ENCODE peak calls at places on chromosome 5, in six cellular contexts. I is fibroblast of lung, V is hepatocyte, P is neural progenitor cell, R is dorsolateral prefrontal cortex, B is AG04450. S is an unnamed sample.

GRCh38 chr5:102801375-102801774 is 46.3 kb downstream of the PAM start:
- DNase-seq in I (no peak), P (peak; percentile 29), B (no peak), R (no peak), V (no peak), S (no peak)

GRCh38 chr5:82222597-82223574 is 55.3 kb downstream of the RPS23 start:
- DNase-seq in V (no peak), B (no peak), R (no peak), P (no peak), I (no peak), S (peak; percentile 5)

GRCh38 chr5:125696762-125697161 is 726.4 kb upstream of the GRAMD2B start:
- DNase-seq in R (no peak), B (peak; percentile 60), I (peak; percentile 78), V (peak; percentile 19), P (no peak), S (peak; percentile 51)

GRCh38 chr5:124001216-124001615 is 489.2 kb downstream of the CSNK1G3 start:
- DNase-seq in P (peak; percentile 14), B (no peak), I (no peak), V (no peak), R (no peak), S (no peak)

GRCh38 chr5:38265546-38266179 is 7.3 kb downstream of the EGFLAM start:
- DNase-seq in P (peak; percentile 86), V (peak; percentile 82), R (peak; percentile 36), I (peak; percentile 58), B (peak; percentile 15), S (peak; percentile 40)

GRCh38 chr5:180111273-180111695 is 39.7 kb upstream of the RNF130 start:
- DNase-seq in I (no peak), B (no peak), R (peak; percentile 6), V (no peak), P (no peak), S (no peak)

GRCh38 chr5:135155616-135156214 is 121.7 kb upstream of the PITX1 start:
- DNase-seq in V (no peak), I (no peak), P (no peak), R (no peak), B (no peak), S (peak; percentile 21)

GRCh38 chr5:149886697-149887470 is 57.7 kb downstream of the PDE6A start:
- DNase-seq in V (no peak), R (no peak), P (no peak), B (peak; percentile 3), I (peak; percentile 48), S (no peak)

GRCh38 chr5:68932830-68933434 is 160.9 kb upstream of the SLC30A5 start:
- DNase-seq in R (no peak), B (no peak), V (no peak), P (peak; percentile 49), I (no peak), S (no peak)

GRCh38 chr5:171363846-171364245 is 23.8 kb upstream of the NPM1 start:
- DNase-seq in V (no peak), I (no peak), R (no peak), P (no peak), B (no peak), S (no peak)

GRCh38 chr5:145554399-145554798 is 280.7 kb downstream of the PRELID2 start:
- DNase-seq in R (no peak), P (no peak), I (peak; percentile 39), V (peak; percentile 8), B (no peak), S (peak; percentile 62)

GRCh38 chr5:100790170-100790665 is 112.9 kb downstream of the ST8SIA4 start:
- DNase-seq in P (peak; percentile 74), B (no peak), R (no peak), I (no peak), V (peak; percentile 25), S (no peak)

GRCh38 chr5:112634796-112635195 is 102.9 kb upstream of the APC start:
- DNase-seq in I (no peak), V (no peak), B (no peak), P (no peak), R (no peak), S (no peak)

GRCh38 chr5:68289576-68289975 is 74.0 kb downstream of the PIK3R1 start:
- DNase-seq in B (no peak), I (no peak), P (no peak), V (no peak), R (no peak), S (no peak)

GRCh38 chr5:170056561-170057267 is 49.0 kb upstream of the FOXI1 start:
- DNase-seq in B (no peak), I (no peak), V (no peak), P (no peak), R (no peak), S (no peak)

GRCh38 chr5:89211836-89212235 is 328.9 kb upstream of the MEF2C start:
- DNase-seq in B (peak; percentile 52), P (no peak), R (no peak), V (no peak), I (peak; percentile 80), S (peak; percentile 79)

GRCh38 chr5:36631161-36631560 is 24.8 kb downstream of the SLC1A3 start:
- DNase-seq in I (no peak), P (no peak), V (no peak), R (no peak), B (no peak), S (no peak)

GRCh38 chr5:15574121-15574520 is 74.1 kb downstream of the FBXL7 start:
- DNase-seq in I (no peak), R (no peak), B (no peak), V (no peak), P (no peak), S (no peak)

GRCh38 chr5:15573594-15573993 is 73.6 kb downstream of the FBXL7 start:
- DNase-seq in V (no peak), R (no peak), I (peak; percentile 21), B (no peak), P (no peak), S (no peak)

GRCh38 chr5:15571618-15572017 is 71.6 kb downstream of the FBXL7 start:
- DNase-seq in B (no peak), V (no peak), I (no peak), P (no peak), R (no peak), S (no peak)

GRCh38 chr5:15570491-15570890 is 70.5 kb downstream of the FBXL7 start:
- DNase-seq in P (no peak), B (no peak), V (no peak), I (no peak), R (no peak), S (no peak)

DNA sequence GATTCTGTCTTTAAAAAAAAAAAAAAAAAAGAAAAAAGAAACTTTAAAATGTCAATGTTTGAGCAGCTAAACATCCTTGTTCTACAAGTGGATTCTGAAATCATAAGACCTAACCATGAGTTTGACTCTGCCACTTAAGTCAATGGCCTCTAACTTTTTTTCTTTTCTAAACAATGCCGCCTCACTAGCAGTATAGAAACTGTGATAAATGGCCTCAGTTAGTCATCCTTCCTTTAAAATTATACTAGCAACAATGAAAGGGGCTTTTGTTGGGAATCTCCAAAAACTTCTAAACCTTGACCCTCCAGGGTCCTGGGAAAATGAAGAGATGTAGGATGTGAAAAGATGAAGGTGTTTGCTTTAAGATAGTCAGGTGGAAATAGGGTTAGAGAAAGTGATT is 71.1 kb downstream of the FBXL7 start:
- DNase-seq in I (no peak), R (no peak), B (no peak), P (no peak), V (no peak), S (no peak)
- H3K27me3 ChIP-seq in I (no peaks in the 10 kb centered on the region), R (no peaks in the 10 kb centered on the region), B (no peaks in the 10 kb centered on the region), P (no peaks in the 10 kb centered on the region), V (no peaks in the 10 kb centered on the region), S (no peaks in the 10 kb centered on the region)

GRCh38 chr5:142690641-142691040 is 4.8 kb upstream of the FGF1 start:
- DNase-seq in I (no peak), B (no peak), R (no peak), V (no peak), P (no peak), S (peak; percentile 90)
- TF ChIP-seq CTCF in I (no peak), B (no peak), R (no peak), V (no peak), P (no peak), S (peak; percentile 30)

DNA sequence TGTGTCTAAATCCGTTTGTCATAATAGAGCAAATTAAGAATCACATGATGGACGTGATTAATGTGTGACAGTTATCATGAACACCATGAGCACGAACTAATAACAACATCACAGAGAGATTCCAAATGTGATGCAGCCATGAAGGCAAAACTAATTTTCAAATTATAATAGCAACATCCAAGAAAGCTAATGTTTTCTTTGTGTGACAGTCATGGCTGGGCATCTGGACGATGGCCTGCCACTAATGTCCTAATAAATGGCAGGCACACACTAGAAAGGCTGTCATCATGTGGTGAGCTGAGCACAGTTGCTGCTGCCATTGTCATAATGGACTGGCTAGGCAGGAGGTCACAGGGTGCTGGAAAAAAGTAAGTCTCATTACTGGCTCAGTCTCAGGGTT is 280.0 kb upstream of the EFNA5 start:
- DNase-seq in B (no peak), P (no peak), R (no peak), V (no peak), I (no peak), S (no peak)
- H3K27me3 ChIP-seq in B (no peaks in the 10 kb centered on the region), P (no peaks in the 10 kb centered on the region), R (no peaks in the 10 kb centered on the region), V (no peaks in the 10 kb centered on the region), I (no peaks in the 10 kb centered on the region), S (no peaks in the 10 kb centered on the region)

GRCh38 chr5:6631441-6631840 is 1.4 kb downstream of the NSUN2 start:
- DNase-seq in V (no peak), P (no peak), R (no peak), I (no peak), B (no peak), S (no peak)

GRCh38 chr5:6633469-6634326 is 458 bp downstream of the SRD5A1 start:
- DNase-seq in P (peak; percentile 79), V (peak; percentile 70), B (no peak), I (peak; percentile 5), R (peak; percentile 27), S (peak; percentile 3)

GRCh38 chr5:6632931-6633468 is at the start of the genes NSUN2 and SRD5A1:
- DNase-seq in P (peak; percentile 93), I (peak; percentile 93), B (peak; percentile 76), R (peak; percentile 84), V (peak; percentile 97), S (peak; percentile 80)

GRCh38 chr5:6634327-6634713 is 1.1 kb downstream of the SRD5A1 start:
- DNase-seq in B (no peak), P (peak; percentile 21), V (no peak), I (no peak), R (no peak), S (peak; percentile 1)

DNA sequence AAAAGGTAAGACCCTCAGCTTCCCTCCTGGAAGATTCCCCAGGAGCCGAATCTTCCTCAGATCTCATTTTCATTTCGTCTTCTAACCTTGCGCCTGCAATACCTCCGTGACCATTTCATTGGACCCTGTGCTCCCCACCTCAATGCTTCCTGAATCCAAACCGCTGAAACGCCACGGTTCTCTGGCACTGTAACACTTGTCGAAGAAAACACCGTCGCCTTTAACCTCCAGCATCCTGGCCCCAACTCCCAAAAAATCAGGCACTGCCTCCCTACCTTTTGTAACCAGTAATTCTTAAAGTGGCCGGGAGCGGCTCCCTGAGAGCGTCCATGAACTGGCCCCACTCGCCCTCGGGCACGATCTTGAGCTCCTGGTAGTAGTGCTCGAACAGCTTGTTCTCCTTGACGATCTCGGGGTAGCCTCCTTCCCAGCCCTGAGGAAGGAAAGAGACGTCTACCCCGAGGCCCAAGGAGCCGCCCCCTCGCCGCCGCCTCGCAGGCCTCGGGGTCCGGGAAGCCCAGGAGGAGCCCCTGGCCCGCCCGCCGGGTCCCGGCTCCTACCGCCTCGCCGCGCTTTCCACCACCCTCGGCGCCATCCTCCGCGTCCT is 417 bp downstream of the NSUN2 start:
- DNase-seq in R (no peak), P (no peak), I (peak; percentile 13), V (no peak), B (no peak), S (peak; percentile 27)
- TF ChIP-seq CTCF in R (no peak), P (peak; percentile 10), I (no peak), V (peak; percentile 4), B (peak; percentile 16), S (no peak)

S was measured in bronchial epithelial cell.